ENCODE peak calls at places on chromosomes 16 and 17, in four cellular contexts. P is H1, X is GM12878, Q is K562. R is an unnamed sample.

GRCh38 chr17:16439867-16440351 is 24.5 kb downstream of the TRPV2 start:
- DNase-seq in P (no peak), X (no peak), Q (no peak), R (no peak)

GRCh38 chr17:76547183-76547641 is 7.4 kb downstream of the PRCD start:
- DNase-seq in P (no peak), X (no peak), Q (peak), R (peak)

GRCh38 chr16:53341787-53342186 is 92.5 kb upstream of the RBL2 start:
- DNase-seq in P (no peak), X (no peak), Q (no peak), R (no peak)

GRCh38 chr16:47503936-47504335 is 42.8 kb downstream of the PHKB start:
- DNase-seq in P (no peak), X (no peak), Q (no peak), R (no peak)

GRCh38 chr17:51120357-51120738 is 320 bp downstream of the SPAG9 start:
- DNase-seq in P (no peak), X (no peak), Q (peak), R (peak)

GRCh38 chr16:46629331-46629843 is 8.2 kb upstream of the SHCBP1 start:
- DNase-seq in P (no peak), X (no peak), Q (peak), R (peak)

GRCh38 chr17:236641-237405 is 55.4 kb upstream of the DOC2B start:
- DNase-seq in P (no peak), X (no peak), Q (no peak), R (no peak)

GRCh38 chr17:50169121-50169764 is 3.4 kb downstream of the SGCA start:
- DNase-seq in P (no peak), X (peak), Q (peak), R (peak)

GRCh38 chr17:73349647-73350046 is 37.8 kb upstream of the CDC42EP4 start:
- DNase-seq in P (no peak), X (no peak), Q (no peak), R (no peak)

GRCh38 chr17:15649861-15650391 is 30.4 kb upstream of the FBXW10B start:
- DNase-seq in P (no peak), X (no peak), Q (no peak), R (no peak)

GRCh38 chr16:65314246-65315003 is 192.6 kb upstream of the CDH11 start:
- DNase-seq in P (no peak), X (no peak), Q (no peak), R (no peak)

GRCh38 chr16:55035956-55036355 is 105.3 kb downstream of the IRX5 start:
- DNase-seq in P (no peak), X (no peak), Q (no peak), R (no peak)

GRCh38 chr17:38741853-38742421 is 6.2 kb downstream of the PCGF2 start:
- DNase-seq in P (no peak), X (no peak), Q (no peak), R (peak)

GRCh38 chr17:27520571-27521185 is 64.4 kb downstream of the KSR1 start:
- DNase-seq in P (no peak), X (no peak), Q (no peak), R (no peak)

GRCh38 chr17:66633322-66633965 is 201.5 kb upstream of the CACNG5 start:
- DNase-seq in P (no peak), X (no peak), Q (no peak), R (no peak)

GRCh38 chr17:59846391-59847165 is 46.2 kb downstream of the TUBD1 start:
- DNase-seq in P (no peak), X (peak), Q (no peak), R (no peak)

GRCh38 chr17:35540589-35541404 is 3.3 kb upstream of the SLFN12L start:
- DNase-seq in P (no peak), X (no peak), Q (peak), R (no peak)

GRCh38 chr17:7421186-7421585 is 1.1 kb downstream of the SPEM1 start:
- DNase-seq in P (no peak), X (no peak), Q (no peak), R (no peak)

GRCh38 chr16:57998484-57998883 is 2.0 kb downstream of the ZNF319 start:
- DNase-seq in P (no peak), X (no peak), Q (peak), R (no peak)

GRCh38 chr16:69077251-69077650 is 28.2 kb upstream of the HAS3 start:
- DNase-seq in P (no peak), X (no peak), Q (no peak), R (no peak)

DNA sequence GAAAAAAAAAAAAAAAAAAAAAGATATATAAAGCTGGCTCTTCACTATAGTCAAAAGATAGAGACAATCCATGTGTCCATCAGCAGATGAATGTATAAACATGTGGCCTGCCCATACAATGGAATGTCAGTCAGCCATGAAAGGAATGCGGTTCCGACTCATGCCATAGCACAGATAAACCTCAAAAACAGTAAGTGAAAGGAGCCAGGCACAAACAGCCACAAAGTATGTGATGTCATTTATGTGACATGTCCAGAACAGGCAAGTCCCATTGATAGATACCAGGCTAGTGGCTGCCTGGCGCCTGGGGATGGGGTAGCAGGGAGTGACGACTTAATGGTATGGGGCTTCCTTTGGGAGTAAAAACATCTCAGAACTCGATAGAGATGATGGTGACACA is 155.7 kb downstream of the CMIP start:
- DNase-seq in P (no peak), X (no peak), Q (no peak), R (peak)
- TF ChIP-seq RFX5 in P (no peak), X (no peak), Q (no peak), R (no peak)

GRCh38 chr17:78374631-78375274 is 3.7 kb upstream of the PGS1 start:
- DNase-seq in P (peak), X (no peak), Q (no peak), R (no peak)
- TF ChIP-seq NRF1 in P (no peak), X (no peak), Q (no peak), R (no peak)

GRCh38 chr17:47066095-47066494 is 87.0 kb upstream of the RPRML start:
- DNase-seq in P (no peak), X (no peak), Q (peak), R (no peak)
- TF ChIP-seq RFX5 in P (no peak), X (no peak), Q (no peak), R (no peak)

GRCh38 chr16:86662195-86662594 is 83.8 kb downstream of the FOXL1 start:
- DNase-seq in P (no peak), X (no peak), Q (no peak), R (no peak)
- TF ChIP-seq NRF1 in P (no peak), X (no peak), Q (no peak), R (no peak)

GRCh38 chr17:61393904-61394629 is 5.6 kb upstream of the TBX2 start:
- DNase-seq in P (no peak), X (no peak), Q (peak), R (peak)
- TF ChIP-seq RFX5 in P (no peak), X (no peak), Q (no peak), R (no peak)